ENCODE peak calls at places on chromosomes 11 and 22, in five cellular contexts. One of them, this sample, is unnamed.

GRCh38 chr11:71086687-71087258 is 165.6 kb downstream of the SHANK2 start:
- DNase-seq in stimulated activated CD8-positive, alpha-beta memory T cell treated with anti-CD3 and anti-CD28 coated beads, Interleukin-7, amount 100 ng/mL, for 4 hours: no peak
- DNase-seq in small intestine: peak
- DNase-seq in neural crest cell: peak
- DNase-seq in body of pancreas: peak
- DNase-seq in this sample: peak

GRCh38 chr11:4072668-4073285 is 21.8 kb upstream of the RRM1 start:
- DNase-seq in stimulated activated CD8-positive, alpha-beta memory T cell treated with anti-CD3 and anti-CD28 coated beads, Interleukin-7, amount 100 ng/mL, for 4 hours: peak
- DNase-seq in small intestine: peak
- DNase-seq in neural crest cell: peak
- DNase-seq in body of pancreas: peak
- DNase-seq in this sample: peak

GRCh38 chr22:46281866-46282678 is 14.3 kb downstream of the TTC38 start:
- DNase-seq in stimulated activated CD8-positive, alpha-beta memory T cell treated with anti-CD3 and anti-CD28 coated beads, Interleukin-7, amount 100 ng/mL, for 4 hours: no peak
- DNase-seq in small intestine: no peak
- DNase-seq in neural crest cell: no peak
- DNase-seq in body of pancreas: no peak
- DNase-seq in this sample: no peak

GRCh38 chr22:27377501-27377900 is 424.1 kb downstream of the MN1 start:
- DNase-seq in stimulated activated CD8-positive, alpha-beta memory T cell treated with anti-CD3 and anti-CD28 coated beads, Interleukin-7, amount 100 ng/mL, for 4 hours: no peak
- DNase-seq in small intestine: peak
- DNase-seq in neural crest cell: no peak
- DNase-seq in body of pancreas: peak
- DNase-seq in this sample: no peak

GRCh38 chr11:19895776-19896175 is 183.1 kb downstream of the NAV2 start:
- DNase-seq in stimulated activated CD8-positive, alpha-beta memory T cell treated with anti-CD3 and anti-CD28 coated beads, Interleukin-7, amount 100 ng/mL, for 4 hours: no peak
- DNase-seq in small intestine: no peak
- DNase-seq in neural crest cell: no peak
- DNase-seq in body of pancreas: no peak
- DNase-seq in this sample: peak

GRCh38 chr22:35549338-35549737 is 8.7 kb downstream of the RASD2 start:
- DNase-seq in stimulated activated CD8-positive, alpha-beta memory T cell treated with anti-CD3 and anti-CD28 coated beads, Interleukin-7, amount 100 ng/mL, for 4 hours: no peak
- DNase-seq in small intestine: no peak
- DNase-seq in neural crest cell: no peak
- DNase-seq in body of pancreas: no peak
- DNase-seq in this sample: no peak

GRCh38 chr11:61189933-61190332 is 13.4 kb upstream of the PGA3 start:
- DNase-seq in stimulated activated CD8-positive, alpha-beta memory T cell treated with anti-CD3 and anti-CD28 coated beads, Interleukin-7, amount 100 ng/mL, for 4 hours: no peak
- DNase-seq in small intestine: no peak
- DNase-seq in neural crest cell: no peak
- DNase-seq in body of pancreas: no peak
- DNase-seq in this sample: no peak

GRCh38 chr11:22666700-22667439 is 459 bp downstream of the GAS2 start:
- DNase-seq in stimulated activated CD8-positive, alpha-beta memory T cell treated with anti-CD3 and anti-CD28 coated beads, Interleukin-7, amount 100 ng/mL, for 4 hours: no peak
- DNase-seq in small intestine: peak
- DNase-seq in neural crest cell: peak
- DNase-seq in body of pancreas: peak
- DNase-seq in this sample: peak

GRCh38 chr22:37321288-37321687 is 39.0 kb downstream of the CYTH4 start:
- DNase-seq in stimulated activated CD8-positive, alpha-beta memory T cell treated with anti-CD3 and anti-CD28 coated beads, Interleukin-7, amount 100 ng/mL, for 4 hours: no peak
- DNase-seq in small intestine: no peak
- DNase-seq in neural crest cell: no peak
- DNase-seq in body of pancreas: no peak
- DNase-seq in this sample: no peak

GRCh38 chr11:61273151-61274078 is 21.7 kb downstream of the VWCE start:
- DNase-seq in stimulated activated CD8-positive, alpha-beta memory T cell treated with anti-CD3 and anti-CD28 coated beads, Interleukin-7, amount 100 ng/mL, for 4 hours: no peak
- DNase-seq in small intestine: peak
- DNase-seq in neural crest cell: no peak
- DNase-seq in body of pancreas: no peak
- DNase-seq in this sample: no peak

GRCh38 chr22:35629406-35630234 is 12.5 kb upstream of the MB start:
- DNase-seq in stimulated activated CD8-positive, alpha-beta memory T cell treated with anti-CD3 and anti-CD28 coated beads, Interleukin-7, amount 100 ng/mL, for 4 hours: peak
- DNase-seq in small intestine: no peak
- DNase-seq in neural crest cell: no peak
- DNase-seq in body of pancreas: peak
- DNase-seq in this sample: peak

GRCh38 chr11:62233730-62234129 is 8.3 kb upstream of the SCGB1D2 start:
- DNase-seq in stimulated activated CD8-positive, alpha-beta memory T cell treated with anti-CD3 and anti-CD28 coated beads, Interleukin-7, amount 100 ng/mL, for 4 hours: no peak
- DNase-seq in small intestine: no peak
- DNase-seq in neural crest cell: no peak
- DNase-seq in body of pancreas: no peak
- DNase-seq in this sample: no peak

GRCh38 chr11:100354736-100355135 is 332.4 kb upstream of the ARHGAP42 start:
- DNase-seq in stimulated activated CD8-positive, alpha-beta memory T cell treated with anti-CD3 and anti-CD28 coated beads, Interleukin-7, amount 100 ng/mL, for 4 hours: no peak
- DNase-seq in small intestine: no peak
- DNase-seq in neural crest cell: no peak
- DNase-seq in body of pancreas: no peak
- DNase-seq in this sample: no peak

GRCh38 chr11:72823105-72823804 is 9.0 kb downstream of the ATG16L2 start:
- DNase-seq in stimulated activated CD8-positive, alpha-beta memory T cell treated with anti-CD3 and anti-CD28 coated beads, Interleukin-7, amount 100 ng/mL, for 4 hours: no peak
- DNase-seq in small intestine: no peak
- DNase-seq in neural crest cell: no peak
- DNase-seq in body of pancreas: no peak
- DNase-seq in this sample: no peak

GRCh38 chr11:122242731-122243130 is 126.7 kb upstream of the BLID start:
- DNase-seq in stimulated activated CD8-positive, alpha-beta memory T cell treated with anti-CD3 and anti-CD28 coated beads, Interleukin-7, amount 100 ng/mL, for 4 hours: no peak
- DNase-seq in small intestine: no peak
- DNase-seq in neural crest cell: no peak
- DNase-seq in body of pancreas: no peak
- DNase-seq in this sample: no peak

GRCh38 chr11:125358254-125358840 is 137.7 kb downstream of the FEZ1 start:
- DNase-seq in stimulated activated CD8-positive, alpha-beta memory T cell treated with anti-CD3 and anti-CD28 coated beads, Interleukin-7, amount 100 ng/mL, for 4 hours: no peak
- DNase-seq in small intestine: no peak
- DNase-seq in neural crest cell: no peak
- DNase-seq in body of pancreas: no peak
- DNase-seq in this sample: no peak

GRCh38 chr22:11613898-11614755 is 3913.9 kb upstream of the OR11H1 start:
- DNase-seq in stimulated activated CD8-positive, alpha-beta memory T cell treated with anti-CD3 and anti-CD28 coated beads, Interleukin-7, amount 100 ng/mL, for 4 hours: no peak
- DNase-seq in small intestine: no peak
- DNase-seq in neural crest cell: no peak
- DNase-seq in body of pancreas: no peak
- DNase-seq in this sample: no peak

GRCh38 chr11:3959918-3960295 is 104.4 kb downstream of the STIM1 start:
- DNase-seq in stimulated activated CD8-positive, alpha-beta memory T cell treated with anti-CD3 and anti-CD28 coated beads, Interleukin-7, amount 100 ng/mL, for 4 hours: no peak
- DNase-seq in small intestine: no peak
- DNase-seq in neural crest cell: no peak
- DNase-seq in body of pancreas: no peak
- DNase-seq in this sample: no peak

GRCh38 chr22:36445158-36445668 is 36.2 kb downstream of the TXN2 start:
- DNase-seq in stimulated activated CD8-positive, alpha-beta memory T cell treated with anti-CD3 and anti-CD28 coated beads, Interleukin-7, amount 100 ng/mL, for 4 hours: no peak
- DNase-seq in small intestine: no peak
- DNase-seq in neural crest cell: no peak
- DNase-seq in body of pancreas: no peak
- DNase-seq in this sample: no peak

GRCh38 chr11:71400216-71400615 is 48.0 kb downstream of the DHCR7 start:
- DNase-seq in stimulated activated CD8-positive, alpha-beta memory T cell treated with anti-CD3 and anti-CD28 coated beads, Interleukin-7, amount 100 ng/mL, for 4 hours: no peak
- DNase-seq in small intestine: no peak
- DNase-seq in neural crest cell: no peak
- DNase-seq in body of pancreas: no peak
- DNase-seq in this sample: no peak

GRCh38 chr11:33633251-33634003 is 67.2 kb downstream of the C11orf91 start:
- DNase-seq in stimulated activated CD8-positive, alpha-beta memory T cell treated with anti-CD3 and anti-CD28 coated beads, Interleukin-7, amount 100 ng/mL, for 4 hours: no peak
- DNase-seq in small intestine: peak
- DNase-seq in neural crest cell: no peak
- DNase-seq in body of pancreas: no peak
- DNase-seq in this sample: peak

GRCh38 chr11:18243783-18244362 is 4.6 kb downstream of the SAA2 start:
- DNase-seq in stimulated activated CD8-positive, alpha-beta memory T cell treated with anti-CD3 and anti-CD28 coated beads, Interleukin-7, amount 100 ng/mL, for 4 hours: peak
- DNase-seq in small intestine: peak
- DNase-seq in neural crest cell: peak
- DNase-seq in body of pancreas: peak
- DNase-seq in this sample: peak

GRCh38 chr11:44804449-44805151 is 77.8 kb downstream of the TSPAN18 start:
- DNase-seq in stimulated activated CD8-positive, alpha-beta memory T cell treated with anti-CD3 and anti-CD28 coated beads, Interleukin-7, amount 100 ng/mL, for 4 hours: no peak
- DNase-seq in small intestine: no peak
- DNase-seq in neural crest cell: no peak
- DNase-seq in body of pancreas: no peak
- DNase-seq in this sample: no peak

GRCh38 chr11:19370100-19370861 is 129.5 kb upstream of the E2F8 start:
- DNase-seq in stimulated activated CD8-positive, alpha-beta memory T cell treated with anti-CD3 and anti-CD28 coated beads, Interleukin-7, amount 100 ng/mL, for 4 hours: no peak
- DNase-seq in small intestine: no peak
- DNase-seq in neural crest cell: no peak
- DNase-seq in body of pancreas: peak
- DNase-seq in this sample: no peak

GRCh38 chr22:33591946-33592345 is 328.3 kb downstream of the LARGE1 start:
- DNase-seq in stimulated activated CD8-positive, alpha-beta memory T cell treated with anti-CD3 and anti-CD28 coated beads, Interleukin-7, amount 100 ng/mL, for 4 hours: no peak
- DNase-seq in small intestine: no peak
- DNase-seq in neural crest cell: no peak
- DNase-seq in body of pancreas: no peak
- DNase-seq in this sample: no peak

GRCh38 chr11:20058749-20059458 is 101.4 kb downstream of the DBX1 start:
- DNase-seq in stimulated activated CD8-positive, alpha-beta memory T cell treated with anti-CD3 and anti-CD28 coated beads, Interleukin-7, amount 100 ng/mL, for 4 hours: no peak
- DNase-seq in small intestine: no peak
- DNase-seq in neural crest cell: no peak
- DNase-seq in body of pancreas: no peak
- DNase-seq in this sample: no peak

GRCh38 chr11:98455500-98456186 is 565.1 kb upstream of the CNTN5 start:
- DNase-seq in stimulated activated CD8-positive, alpha-beta memory T cell treated with anti-CD3 and anti-CD28 coated beads, Interleukin-7, amount 100 ng/mL, for 4 hours: no peak
- DNase-seq in small intestine: no peak
- DNase-seq in neural crest cell: no peak
- DNase-seq in body of pancreas: no peak
- DNase-seq in this sample: no peak